ENCODE peak calls at places on chromosomes 6 and 20, in five cellular contexts. O, A, Q, F and C are unnamed samples.

GRCh38 chr6:157036245-157036681 is 259.1 kb downstream of the ARID1B start:
- DNase-seq in A (peak), Q (peak), O (peak), F (peak), C (peak)

GRCh38 chr6:147448212-147448611 is 60.3 kb upstream of the SAMD5 start:
- DNase-seq in A (peak), Q (no peak), O (no peak), F (peak), C (no peak)

GRCh38 chr6:107080036-107080435 is 35.3 kb downstream of the BEND3 start:
- DNase-seq in Q (no peak), A (no peak), F (no peak), O (no peak), C (no peak)

GRCh38 chr6:5979650-5980427 is 26.9 kb downstream of the NRN1 start:
- DNase-seq in O (no peak), F (no peak), Q (no peak), A (peak), C (no peak)

GRCh38 chr20:2101057-2101934 is at the start of gene STK35:
- DNase-seq in Q (peak), F (peak), A (peak), O (peak), C (no peak)

GRCh38 chr20:23666189-23666588 is 22.6 kb downstream of the CST4 start:
- DNase-seq in A (no peak), O (no peak), F (no peak), Q (no peak), C (no peak)

GRCh38 chr20:44204832-44205215 is 5.7 kb downstream of the OSER1 start:
- DNase-seq in F (no peak), O (no peak), Q (no peak), A (no peak), C (no peak)

GRCh38 chr6:1612902-1613301 is 3.2 kb downstream of the FOXC1 start:
- DNase-seq in Q (no peak), A (peak), O (no peak), F (no peak), C (no peak)

GRCh38 chr6:116518621-116519020 is 7.2 kb downstream of the CALHM5 start:
- DNase-seq in O (no peak), Q (no peak), A (no peak), F (no peak), C (no peak)

GRCh38 chr20:34997171-34997570 is 41.5 kb downstream of the MYH7B start:
- DNase-seq in A (no peak), F (no peak), Q (no peak), O (no peak), C (no peak)

GRCh38 chr6:40039042-40039441 is 104.8 kb upstream of the MOCS1 start:
- DNase-seq in O (no peak), Q (no peak), A (no peak), F (no peak), C (no peak)

GRCh38 chr6:108560463-108561308 is at the start of gene FOXO3:
- DNase-seq in Q (no peak), O (peak), F (peak), A (peak), C (peak)

GRCh38 chr6:156557269-156557885 is 219.8 kb upstream of the ARID1B start:
- DNase-seq in Q (no peak), A (no peak), O (no peak), F (peak), C (no peak)

GRCh38 chr6:161631676-161632194 is 357.9 kb upstream of the AGPAT4 start:
- DNase-seq in Q (peak), O (no peak), A (no peak), F (no peak), C (no peak)

GRCh38 chr20:48689388-48689787 is 138.4 kb downstream of the PREX1 start:
- DNase-seq in O (no peak), F (no peak), Q (no peak), A (no peak), C (no peak)

DNA sequence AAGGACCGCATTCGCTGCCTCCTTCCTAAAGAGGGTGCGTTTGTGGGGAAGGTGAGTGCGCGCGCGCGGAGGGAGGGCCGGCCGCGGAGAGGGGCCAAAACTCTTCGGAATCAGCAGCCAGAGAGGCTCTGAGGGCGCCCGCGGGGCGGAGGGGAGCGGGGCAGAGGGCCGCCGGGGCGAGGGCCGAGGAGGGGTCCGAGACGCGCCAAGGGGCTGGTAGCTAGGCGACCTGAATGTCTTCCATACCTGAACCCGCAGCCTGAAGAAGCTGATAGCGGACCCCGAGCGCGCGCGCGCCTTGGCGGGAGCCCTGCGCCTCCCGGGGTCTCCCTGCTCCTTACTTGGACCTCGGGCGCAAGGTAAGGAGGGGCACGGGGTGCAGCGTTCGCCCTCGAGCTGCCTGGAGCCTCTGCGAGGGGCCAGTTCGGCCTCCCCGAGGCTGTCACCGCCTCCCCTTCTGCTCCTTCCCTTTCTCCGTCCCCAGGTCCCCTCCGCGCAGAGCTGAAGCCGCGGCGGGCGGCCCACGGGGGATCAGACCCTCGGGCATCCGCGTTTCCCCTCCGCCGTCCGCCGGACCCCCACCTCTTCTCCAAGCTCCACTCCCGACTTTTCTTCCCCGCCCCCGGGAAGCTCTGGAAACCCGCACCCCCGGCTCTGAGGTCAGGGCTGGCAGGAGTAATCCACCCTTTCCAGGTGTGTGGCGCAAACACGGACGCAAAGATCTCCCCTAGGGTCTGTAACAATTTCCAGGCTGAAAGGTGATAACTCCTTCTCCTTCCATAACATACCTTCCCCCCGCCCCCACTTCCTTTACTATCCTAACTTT is 13.1 kb upstream of the DEK start:
- DNase-seq in A (peak), F (no peak), Q (no peak), O (no peak), C (no peak)
- H3K27ac ChIP-seq in A (no peak), F (no peak), Q (no peak), O (no peak), C (no peak)

GRCh38 chr6:26254666-26255176 is 110.3 kb upstream of the BTN3A2 start:
- DNase-seq in O (no peak), F (no peak), Q (no peak), A (no peak), C (no peak)

GRCh38 chr6:26249709-26249958 is 115.4 kb upstream of the BTN3A2 start:
- DNase-seq in Q (no peak), O (no peak), A (peak), F (no peak), C (no peak)

GRCh38 chr6:26249959-26250805 is 114.8 kb upstream of the BTN3A2 start:
- DNase-seq in F (peak), Q (no peak), A (peak), O (no peak), C (peak)

GRCh38 chr6:26251354-26252081 is 113.5 kb upstream of the BTN3A2 start:
- DNase-seq in O (no peak), F (peak), A (peak), Q (peak), C (peak)

GRCh38 chr6:26250806-26251075 is 114.3 kb upstream of the BTN3A2 start:
- DNase-seq in F (no peak), Q (no peak), O (no peak), A (no peak), C (no peak)
- H3K27ac ChIP-seq in F (no peak), Q (peak), O (no peak), A (peak), C (peak)

GRCh38 chr6:36070252-36070651 is 42.6 kb downstream of the MAPK14 start:
- DNase-seq in A (no peak), F (no peak), Q (no peak), O (no peak), C (no peak)

GRCh38 chr6:36069573-36069972 is 42.0 kb downstream of the MAPK14 start:
- DNase-seq in O (no peak), Q (no peak), A (no peak), F (no peak), C (no peak)

GRCh38 chr6:36073587-36073986 is 46.0 kb downstream of the MAPK14 start:
- DNase-seq in Q (no peak), F (no peak), A (no peak), O (no peak), C (no peak)

GRCh38 chr6:36071281-36071680 is 43.7 kb downstream of the MAPK14 start:
- DNase-seq in Q (no peak), F (no peak), A (no peak), O (no peak), C (no peak)

GRCh38 chr6:36071714-36072113 is 44.1 kb downstream of the MAPK14 start:
- DNase-seq in Q (no peak), O (no peak), A (no peak), F (no peak), C (no peak)
- H3K27ac ChIP-seq in Q (no peak), O (no peak), A (no peak), F (no peak), C (no peak)

GRCh38 chr6:44201638-44202303 is 15.0 kb upstream of the MYMX start:
- DNase-seq in F (no peak), Q (peak), A (peak), O (no peak), C (peak)
- H3K27ac ChIP-seq in F (peak), Q (peak), A (peak), O (no peak), C (peak)

GRCh38 chr20:4883546-4883945 is 117.8 kb downstream of the SLC23A2 start:
- DNase-seq in Q (no peak), O (no peak), F (peak), A (no peak), C (no peak)
- H3K27ac ChIP-seq in Q (no peak), O (no peak), F (no peak), A (no peak), C (no peak)

GRCh38 chr6:131982740-131983259 is 31.6 kb upstream of the CCN2 start:
- DNase-seq in Q (no peak), A (peak), F (no peak), O (no peak), C (no peak)
- H3K27ac ChIP-seq in Q (no peak), A (no peak), F (no peak), O (no peak), C (no peak)